ENCODE peak calls at places on chromosomes 16 and 17, in five cellular contexts. T is posterior cingulate gyrus, N is cardiac muscle cell, A is NCI-H345, I is mucosa of descending colon. D is an unnamed sample.

GRCh38 chr17:75588546-75589016 is 981 bp downstream of the MYO15B start:
- DNase-seq in T (peak), N (no peak), A (peak), I (no peak), D (peak)

GRCh38 chr17:69579961-69580677 is 165.6 kb downstream of the MAP2K6 start:
- DNase-seq in T (no peak), N (no peak), A (no peak), I (no peak), D (no peak)

GRCh38 chr17:34070712-34071111 is 184.4 kb upstream of the CCL2 start:
- DNase-seq in T (no peak), N (no peak), A (no peak), I (no peak), D (no peak)

GRCh38 chr17:76408037-76408849 is 23.8 kb downstream of the SPHK1 start:
- DNase-seq in T (no peak), N (peak), A (peak), I (peak), D (peak)

GRCh38 chr17:8960325-8961144 is 5.0 kb downstream of the PIK3R5 start:
- DNase-seq in T (no peak), N (no peak), A (no peak), I (no peak), D (no peak)

GRCh38 chr17:50533720-50534148 is 1.2 kb downstream of the EPN3 start:
- DNase-seq in T (no peak), N (peak), A (peak), I (peak), D (peak)

GRCh38 chr17:22703204-22703603 is 1010.9 kb downstream of the KCNJ18 start:
- DNase-seq in T (no peak), N (no peak), A (no peak), I (no peak), D (no peak)

GRCh38 chr16:55367796-55368195 is 43.8 kb downstream of the IRX6 start:
- DNase-seq in T (no peak), N (peak), A (no peak), I (no peak), D (no peak)

GRCh38 chr16:81544261-81544660 is 99.7 kb downstream of the CMIP start:
- DNase-seq in T (no peak), N (no peak), A (no peak), I (no peak), D (no peak)

GRCh38 chr17:40371261-40371929 is 6.9 kb upstream of the GJD3 start:
- DNase-seq in T (no peak), N (no peak), A (peak), I (no peak), D (no peak)

GRCh38 chr16:58656872-58657271 is 27.2 kb upstream of the CNOT1 start:
- DNase-seq in T (no peak), N (no peak), A (no peak), I (peak), D (no peak)

GRCh38 chr17:57834146-57834741 is 15.6 kb downstream of the MRPS23 start:
- DNase-seq in T (no peak), N (no peak), A (no peak), I (no peak), D (no peak)

GRCh38 chr16:48687421-48688038 is 77.5 kb upstream of the N4BP1 start:
- DNase-seq in T (no peak), N (peak), A (peak), I (peak), D (peak)

GRCh38 chr16:86086471-86086870 is 187.5 kb downstream of the IRF8 start:
- DNase-seq in T (no peak), N (no peak), A (no peak), I (no peak), D (no peak)